ENCODE peak calls at places on chromosomes 2 and 18, in four cellular contexts. F is COR-L47; T is activated CD8-positive, alpha-beta memory T cell treated with anti-CD3 and anti-CD28 coated beads for 1 hour; S is choroid plexus epithelial cell. C is an unnamed sample.

GRCh38 chr2:67272195-67272594 is 124.9 kb upstream of the ETAA1 start:
- DNase-seq in F (no peak), T (no peak), S (peak), C (peak)

GRCh38 chr2:26609839-26610277 is 31.3 kb downstream of the CIB4 start:
- DNase-seq in F (no peak), T (no peak), S (peak), C (no peak)

GRCh38 chr18:70662588-70662987 is 373.7 kb downstream of the SOCS6 start:
- DNase-seq in F (no peak), T (no peak), S (no peak), C (no peak)

GRCh38 chr2:32941944-32942690 is 4.6 kb upstream of the LTBP1 start:
- DNase-seq in F (no peak), T (no peak), S (no peak), C (no peak)

GRCh38 chr2:61411109-61411508 is 59.8 kb downstream of the USP34 start:
- DNase-seq in F (no peak), T (no peak), S (no peak), C (no peak)

GRCh38 chr2:25453199-25453903 is 111.6 kb upstream of the DNMT3A start:
- DNase-seq in F (no peak), T (no peak), S (no peak), C (no peak)

GRCh38 chr2:11385847-11386246 is 41.4 kb upstream of the ROCK2 start:
- DNase-seq in F (no peak), T (no peak), S (no peak), C (no peak)

GRCh38 chr2:233492738-233493137 is 73.8 kb downstream of the USP40 start:
- DNase-seq in F (no peak), T (no peak), S (no peak), C (no peak)

GRCh38 chr18:54696616-54697293 is 105.7 kb downstream of the DYNAP start:
- DNase-seq in F (no peak), T (no peak), S (peak), C (no peak)

GRCh38 chr18:9925369-9925768 is 11.6 kb downstream of the VAPA start:
- DNase-seq in F (no peak), T (no peak), S (peak), C (peak)

GRCh38 chr2:226031962-226032441 is 632.5 kb downstream of the NYAP2 start:
- DNase-seq in F (no peak), T (no peak), S (peak), C (peak)

GRCh38 chr2:33620-34019 is 12.7 kb downstream of the FAM110C start:
- DNase-seq in F (no peak), T (no peak), S (no peak), C (no peak)

GRCh38 chr18:10252952-10253680 is 201.3 kb upstream of the APCDD1 start:
- DNase-seq in F (no peak), T (no peak), S (no peak), C (no peak)

GRCh38 chr2:220224711-220225519 is 597.5 kb downstream of the SLC4A3 start:
- DNase-seq in F (no peak), T (no peak), S (peak), C (peak)

GRCh38 chr18:25737710-25738251 is 352.6 kb downstream of the SS18 start:
- DNase-seq in F (no peak), T (no peak), S (peak), C (peak)

GRCh38 chr18:22503803-22504202 is 86.1 kb upstream of the CTAGE1 start:
- DNase-seq in F (no peak), T (no peak), S (peak), C (peak)

GRCh38 chr2:74198461-74199274 is at the start of gene MTHFD2:
- DNase-seq in F (peak), T (peak), S (peak), C (peak)

GRCh38 chr2:12106440-12107080 is 360.1 kb downstream of the LPIN1 start:
- DNase-seq in F (no peak), T (no peak), S (peak), C (peak)

GRCh38 chr2:186771850-186772463 is 77.0 kb downstream of the ZSWIM2 start:
- DNase-seq in F (peak), T (no peak), S (peak), C (no peak)

GRCh38 chr2:80304522-80304878 is at the start of gene LRRTM1:
- DNase-seq in F (no peak), T (no peak), S (no peak), C (no peak)

GRCh38 chr2:33890686-33891085 is 291.6 kb upstream of the FAM98A start:
- DNase-seq in F (no peak), T (no peak), S (no peak), C (no peak)

GRCh38 chr2:85747441-85747840 is 6.3 kb upstream of the ATOH8 start:
- DNase-seq in F (no peak), T (no peak), S (no peak), C (no peak)